ENCODE peak calls at places on chromosomes 12 and 14, in seven cellular contexts. Y is endothelial cell; N is RWPE1; H is neural progenitor cell; G is lung; K is lower lobe of right lung; D is CD8-positive, alpha-beta T cell. S is an unnamed sample.

GRCh38 chr12:19415563-19415962 is 23.7 kb upstream of the AEBP2 start:
- DNase-seq in K (no peak), D (no peak), Y (no peak), G (no peak), H (no peak), N (no peak), S (no peak)

GRCh38 chr12:84825149-84825548 is 87.5 kb downstream of the SLC6A15 start:
- DNase-seq in Y (no peak), H (no peak), N (no peak), K (no peak), G (no peak), D (no peak), S (no peak)

GRCh38 chr14:54769955-54770863 is 132.4 kb downstream of the GCH1 start:
- DNase-seq in Y (no peak), G (no peak), N (no peak), K (no peak), H (no peak), D (no peak), S (no peak)

GRCh38 chr14:39395555-39396254 is 36.5 kb downstream of the FBXO33 start:
- DNase-seq in H (no peak), D (no peak), N (peak; percentile 32), K (no peak), G (no peak), Y (no peak), S (no peak)

GRCh38 chr12:51884676-51885229 is 3.1 kb upstream of the ANKRD33 start:
- DNase-seq in D (no peak), G (no peak), N (peak; percentile 32), Y (no peak), K (no peak), H (no peak), S (no peak)

GRCh38 chr14:64604854-64605253 is 55.1 kb downstream of the PPP1R36 start:
- DNase-seq in N (peak; percentile 44), G (no peak), D (no peak), Y (no peak), H (no peak), K (no peak), S (no peak)

GRCh38 chr12:82326905-82327503 is 31.2 kb downstream of the CCDC59 start:
- DNase-seq in Y (no peak), N (peak; percentile 10), H (peak; percentile 40), D (no peak), G (no peak), K (no peak), S (peak; percentile 3)

GRCh38 chr12:45343269-45344051 is 127.6 kb downstream of the ANO6 start:
- DNase-seq in D (no peak), N (peak; percentile 19), Y (no peak), K (no peak), G (no peak), H (no peak), S (no peak)

GRCh38 chr12:46457958-46458357 is 85.4 kb upstream of the SLC38A2 start:
- DNase-seq in N (no peak), K (no peak), D (no peak), H (no peak), G (no peak), Y (no peak), S (no peak)

GRCh38 chr12:75825686-75826085 is 205.9 kb downstream of the PHLDA1 start:
- DNase-seq in G (no peak), Y (no peak), N (peak; percentile 67), K (no peak), D (no peak), H (no peak), S (no peak)

GRCh38 chr12:70617450-70617849 is 19.8 kb downstream of the PTPRB start:
- DNase-seq in K (no peak), H (peak; percentile 9), G (no peak), D (no peak), N (no peak), Y (no peak), S (no peak)

GRCh38 chr12:92570056-92570753 is 132.6 kb upstream of the PLEKHG7 start:
- DNase-seq in K (no peak), G (peak; percentile 46), N (peak; percentile 55), H (peak; percentile 89), Y (peak; percentile 63), D (peak; percentile 45), S (peak; percentile 47)

GRCh38 chr12:106583578-106584103 is 837 bp downstream of the RFX4 start:
- DNase-seq in Y (no peak), D (no peak), K (peak; percentile 46), G (no peak), N (no peak), H (peak; percentile 72), S (no peak)

GRCh38 chr14:105199093-105199492 is 18.0 kb upstream of the NUDT14 start:
- DNase-seq in G (no peak), N (no peak), Y (no peak), D (no peak), H (no peak), K (no peak), S (no peak)

GRCh38 chr12:66695130-66695529 is 16.3 kb upstream of the GRIP1 start:
- DNase-seq in H (no peak), Y (no peak), K (no peak), N (no peak), D (no peak), G (no peak), S (no peak)

GRCh38 chr14:98984719-98985041 is 287.3 kb downstream of the BCL11B start:
- DNase-seq in N (no peak), Y (no peak), D (peak; percentile 72), K (no peak), G (no peak), H (no peak), S (no peak)

GRCh38 chr12:112121780-112122565 is 3.4 kb upstream of the TRAFD1 start:
- DNase-seq in N (peak; percentile 59), D (no peak), H (no peak), Y (no peak), K (peak; percentile 72), G (peak; percentile 77), S (no peak)

GRCh38 chr12:51773145-51773869 is 75.2 kb downstream of the FIGNL2 start:
- DNase-seq in G (no peak), K (no peak), Y (no peak), H (no peak), D (no peak), N (peak; percentile 44), S (no peak)

GRCh38 chr12:2335517-2335916 is 282.7 kb downstream of the CACNA1C start:
- DNase-seq in G (no peak), Y (no peak), H (no peak), D (no peak), N (no peak), K (no peak), S (no peak)

GRCh38 chr12:32499048-32499447 is 99.7 kb downstream of the FGD4 start:
- DNase-seq in K (no peak), H (no peak), G (no peak), N (no peak), D (no peak), Y (no peak), S (no peak)

GRCh38 chr14:91867316-91867988 is at the start of gene TC2N:
- DNase-seq in D (peak; percentile 72), H (no peak), K (no peak), N (no peak), G (no peak), Y (no peak), S (no peak)

GRCh38 chr12:23949212-23950010 is at the start of gene SOX5:
- DNase-seq in G (peak; percentile 39), N (no peak), K (peak; percentile 46), Y (peak; percentile 54), H (peak; percentile 89), D (no peak), S (no peak)

GRCh38 chr14:81986005-81986404 is 452.4 kb upstream of the SEL1L start:
- DNase-seq in H (no peak), G (no peak), N (no peak), Y (no peak), D (no peak), K (no peak), S (no peak)

GRCh38 chr14:81990312-81990761 is 456.7 kb upstream of the SEL1L start:
- DNase-seq in N (peak; percentile 22), D (no peak), Y (peak; percentile 50), K (no peak), H (peak; percentile 63), G (no peak), S (peak; percentile 26)

DNA sequence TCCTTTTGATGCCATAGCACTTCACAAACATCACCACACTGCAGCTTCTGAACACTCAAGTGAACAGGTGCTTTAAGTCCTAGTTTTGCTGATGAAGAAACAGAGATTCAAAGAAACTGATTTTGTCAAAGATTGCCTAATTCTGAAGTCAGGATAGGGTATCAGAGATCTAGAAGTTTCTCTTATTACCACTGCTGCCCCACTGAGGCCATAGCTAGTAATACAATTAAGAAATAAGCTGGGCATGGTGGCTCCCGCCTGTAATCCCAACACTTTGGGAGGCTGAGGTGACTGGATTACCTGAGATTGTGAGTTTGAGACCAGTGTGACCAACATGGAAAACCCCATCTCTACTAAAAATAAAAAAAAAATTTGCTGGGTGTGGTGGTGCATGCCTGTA is 458.3 kb upstream of the SEL1L start:
- DNase-seq in Y (no peak), K (no peak), N (no peak), G (no peak), H (no peak), D (no peak), S (no peak)
- TF ChIP-seq CTCF in Y (no peak), K (no peak), N (no peak), G (no peak), H (peak; percentile 31), D (no peak), S (no peak)

DNA sequence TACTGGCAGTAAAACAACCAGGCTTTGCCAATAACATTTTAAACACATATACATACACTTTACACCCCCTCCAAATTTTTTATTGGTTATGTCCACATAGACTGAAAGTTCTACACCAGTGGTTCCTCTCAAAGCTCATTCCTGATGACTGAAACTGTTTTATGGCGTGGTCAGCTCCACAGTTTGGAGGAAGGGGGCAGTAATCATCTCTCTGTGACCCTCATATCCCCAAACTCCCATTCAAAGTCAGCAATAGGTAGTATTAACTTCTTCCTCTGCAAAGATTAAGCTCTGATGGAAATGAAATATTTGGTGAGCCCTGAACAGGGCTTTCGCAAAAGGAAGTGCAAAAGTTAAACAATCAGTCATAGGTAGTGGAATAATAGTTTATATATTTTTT is 55.3 kb upstream of the DAAM1 start:
- DNase-seq in G (no peak), K (no peak), H (peak; percentile 14), Y (no peak), N (no peak), D (no peak), S (no peak)
- TF ChIP-seq CTCF in G (no peak), K (no peak), H (peak; percentile 47), Y (no peak), N (no peak), D (no peak), S (no peak)

GRCh38 chr12:119676573-119676972 is 8.6 kb downstream of the PRKAB1 start:
- DNase-seq in H (no peak), G (no peak), N (no peak), Y (no peak), D (no peak), K (no peak), S (no peak)
- TF ChIP-seq CTCF in H (no peak), G (no peak), N (no peak), Y (no peak), D (no peak), K (no peak), S (no peak)

DNA sequence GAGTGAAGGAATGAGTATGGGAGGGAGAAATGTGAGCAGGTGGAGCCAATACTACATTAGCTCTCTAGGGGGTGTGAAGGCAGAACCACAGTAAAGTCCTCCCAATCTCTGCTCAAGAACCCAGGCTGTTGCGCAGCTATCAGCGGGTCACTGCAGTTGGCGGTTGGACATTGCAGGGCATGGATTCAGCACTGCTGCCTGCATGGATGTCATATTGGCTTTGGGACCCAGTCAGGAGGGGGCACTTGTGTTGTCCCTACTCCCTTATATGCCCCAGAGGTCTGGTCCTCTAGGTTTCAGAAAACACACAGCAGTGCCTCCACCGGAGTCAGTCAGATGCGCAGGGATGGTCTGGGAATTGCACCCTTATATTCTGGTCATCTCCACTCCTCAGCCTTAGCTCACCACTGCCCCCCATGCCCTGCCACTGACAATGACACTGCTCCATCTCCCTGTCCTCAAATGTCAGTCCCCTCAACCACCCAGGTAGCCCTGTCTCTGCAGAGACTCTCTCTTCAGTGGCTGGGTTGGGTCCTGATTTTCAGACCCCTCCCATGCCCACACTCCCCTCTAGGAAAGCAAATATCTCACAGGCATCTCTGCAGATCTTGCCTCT is 9.6 kb downstream of the ZDHHC22 start:
- DNase-seq in Y (no peak), D (no peak), G (no peak), K (no peak), N (no peak), H (no peak), S (no peak)
- TF ChIP-seq CTCF in Y (no peak), D (no peak), G (no peak), K (no peak), N (no peak), H (peak; percentile 7), S (no peak)

S was measured in GM10248.